ENCODE peak calls at places on chromosomes 16 and 17, in five cellular contexts. One of them, this sample, is unnamed.
A peak's percentile ranks its signal among the peaks of the same experiment; 100 is the strongest.

GRCh38 chr17:44909681-44910144 is 5.6 kb downstream of the GFAP start:
- DNase-seq in lower leg skin: no peak
- DNase-seq in neural crest cell: no peak
- DNase-seq in sigmoid colon: peak; percentile 52
- DNase-seq in nephron progenitor cell: no peak
- DNase-seq in this sample: no peak

GRCh38 chr17:49748791-49749190 is 15.1 kb downstream of the FAM117A start:
- DNase-seq in lower leg skin: no peak
- DNase-seq in neural crest cell: no peak
- DNase-seq in sigmoid colon: no peak
- DNase-seq in nephron progenitor cell: no peak
- DNase-seq in this sample: no peak

GRCh38 chr17:40309031-40309937 is at the start of gene RARA:
- DNase-seq in lower leg skin: peak; percentile 86
- DNase-seq in neural crest cell: peak; percentile 50
- DNase-seq in sigmoid colon: peak; percentile 80
- DNase-seq in nephron progenitor cell: peak; percentile 63
- DNase-seq in this sample: no peak

GRCh38 chr17:45190503-45191282 is 29.0 kb downstream of the HEXIM2 start:
- DNase-seq in lower leg skin: no peak
- DNase-seq in neural crest cell: no peak
- DNase-seq in sigmoid colon: no peak
- DNase-seq in nephron progenitor cell: no peak
- DNase-seq in this sample: no peak

GRCh38 chr17:4157618-4158333 is 14.8 kb downstream of the CYB5D2 start:
- DNase-seq in lower leg skin: no peak
- DNase-seq in neural crest cell: no peak
- DNase-seq in sigmoid colon: no peak
- DNase-seq in nephron progenitor cell: no peak
- DNase-seq in this sample: no peak

GRCh38 chr17:65228734-65229390 is 91.7 kb downstream of the RGS9 start:
- DNase-seq in lower leg skin: no peak
- DNase-seq in neural crest cell: no peak
- DNase-seq in sigmoid colon: no peak
- DNase-seq in nephron progenitor cell: no peak
- DNase-seq in this sample: no peak

GRCh38 chr16:10937068-10937859 is 5.0 kb downstream of the DEXI start:
- DNase-seq in lower leg skin: no peak
- DNase-seq in neural crest cell: no peak
- DNase-seq in sigmoid colon: no peak
- DNase-seq in nephron progenitor cell: no peak
- DNase-seq in this sample: no peak

GRCh38 chr17:1684307-1685189 is at the start of gene PRPF8:
- DNase-seq in lower leg skin: peak; percentile 100
- DNase-seq in neural crest cell: peak; percentile 97
- DNase-seq in sigmoid colon: peak; percentile 99
- DNase-seq in nephron progenitor cell: peak; percentile 98
- DNase-seq in this sample: peak; percentile 97

GRCh38 chr17:80892900-80893603 is 98.6 kb upstream of the CHMP6 start:
- DNase-seq in lower leg skin: no peak
- DNase-seq in neural crest cell: no peak
- DNase-seq in sigmoid colon: no peak
- DNase-seq in nephron progenitor cell: no peak
- DNase-seq in this sample: no peak

GRCh38 chr17:49887744-49888360 is 40.0 kb upstream of the TAC4 start:
- DNase-seq in lower leg skin: no peak
- DNase-seq in neural crest cell: no peak
- DNase-seq in sigmoid colon: no peak
- DNase-seq in nephron progenitor cell: no peak
- DNase-seq in this sample: no peak

GRCh38 chr17:38893612-38894011 is 23.8 kb downstream of the LASP1 start:
- DNase-seq in lower leg skin: no peak
- DNase-seq in neural crest cell: no peak
- DNase-seq in sigmoid colon: no peak
- DNase-seq in nephron progenitor cell: no peak
- DNase-seq in this sample: no peak

GRCh38 chr16:11256657-11257130 is 690 bp upstream of the SOCS1 start:
- DNase-seq in lower leg skin: peak; percentile 92
- DNase-seq in neural crest cell: no peak
- DNase-seq in sigmoid colon: peak; percentile 82
- DNase-seq in nephron progenitor cell: peak; percentile 69
- DNase-seq in this sample: peak; percentile 42

GRCh38 chr16:48014349-48015135 is 141.3 kb downstream of the ABCC12 start:
- DNase-seq in lower leg skin: no peak
- DNase-seq in neural crest cell: no peak
- DNase-seq in sigmoid colon: no peak
- DNase-seq in nephron progenitor cell: peak; percentile 10
- DNase-seq in this sample: no peak

GRCh38 chr17:81035389-81036127 is 607 bp downstream of the BAIAP2 start:
- DNase-seq in lower leg skin: no peak
- DNase-seq in neural crest cell: no peak
- DNase-seq in sigmoid colon: no peak
- DNase-seq in nephron progenitor cell: peak; percentile 60
- DNase-seq in this sample: no peak

GRCh38 chr17:55433629-55434422 is 12.2 kb upstream of the MMD start:
- DNase-seq in lower leg skin: no peak
- DNase-seq in neural crest cell: no peak
- DNase-seq in sigmoid colon: peak; percentile 83
- DNase-seq in nephron progenitor cell: no peak
- DNase-seq in this sample: no peak

GRCh38 chr17:81347437-81347836 is 47.8 kb upstream of the BAHCC1 start:
- DNase-seq in lower leg skin: peak; percentile 82
- DNase-seq in neural crest cell: no peak
- DNase-seq in sigmoid colon: peak; percentile 65
- DNase-seq in nephron progenitor cell: no peak
- DNase-seq in this sample: no peak

GRCh38 chr17:21370430-21370829 is 5.7 kb upstream of the KCNJ12 start:
- DNase-seq in lower leg skin: no peak
- DNase-seq in neural crest cell: peak; percentile 53
- DNase-seq in sigmoid colon: no peak
- DNase-seq in nephron progenitor cell: peak; percentile 44
- DNase-seq in this sample: no peak

GRCh38 chr16:8720080-8720966 is 45.9 kb downstream of the ABAT start:
- DNase-seq in lower leg skin: no peak
- DNase-seq in neural crest cell: peak; percentile 73
- DNase-seq in sigmoid colon: no peak
- DNase-seq in nephron progenitor cell: peak; percentile 64
- DNase-seq in this sample: peak; percentile 23

GRCh38 chr16:53893731-53894435 is 189.9 kb downstream of the FTO start:
- DNase-seq in lower leg skin: no peak
- DNase-seq in neural crest cell: no peak
- DNase-seq in sigmoid colon: no peak
- DNase-seq in nephron progenitor cell: no peak
- DNase-seq in this sample: no peak

GRCh38 chr17:62075308-62075815 is 10.3 kb upstream of the MED13 start:
- DNase-seq in lower leg skin: no peak
- DNase-seq in neural crest cell: no peak
- DNase-seq in sigmoid colon: no peak
- DNase-seq in nephron progenitor cell: no peak
- DNase-seq in this sample: no peak

GRCh38 chr17:38798614-38799500 is 499 bp downstream of the PIP4K2B start:
- DNase-seq in lower leg skin: peak; percentile 94
- DNase-seq in neural crest cell: peak; percentile 21
- DNase-seq in sigmoid colon: peak; percentile 77
- DNase-seq in nephron progenitor cell: no peak
- DNase-seq in this sample: no peak

GRCh38 chr17:68356949-68357455 is 65.7 kb downstream of the ARSG start:
- DNase-seq in lower leg skin: no peak
- DNase-seq in neural crest cell: no peak
- DNase-seq in sigmoid colon: no peak
- DNase-seq in nephron progenitor cell: no peak
- DNase-seq in this sample: no peak

GRCh38 chr16:17245727-17246576 is 224.8 kb downstream of the XYLT1 start:
- DNase-seq in lower leg skin: no peak
- DNase-seq in neural crest cell: no peak
- DNase-seq in sigmoid colon: no peak
- DNase-seq in nephron progenitor cell: no peak
- DNase-seq in this sample: no peak

DNA sequence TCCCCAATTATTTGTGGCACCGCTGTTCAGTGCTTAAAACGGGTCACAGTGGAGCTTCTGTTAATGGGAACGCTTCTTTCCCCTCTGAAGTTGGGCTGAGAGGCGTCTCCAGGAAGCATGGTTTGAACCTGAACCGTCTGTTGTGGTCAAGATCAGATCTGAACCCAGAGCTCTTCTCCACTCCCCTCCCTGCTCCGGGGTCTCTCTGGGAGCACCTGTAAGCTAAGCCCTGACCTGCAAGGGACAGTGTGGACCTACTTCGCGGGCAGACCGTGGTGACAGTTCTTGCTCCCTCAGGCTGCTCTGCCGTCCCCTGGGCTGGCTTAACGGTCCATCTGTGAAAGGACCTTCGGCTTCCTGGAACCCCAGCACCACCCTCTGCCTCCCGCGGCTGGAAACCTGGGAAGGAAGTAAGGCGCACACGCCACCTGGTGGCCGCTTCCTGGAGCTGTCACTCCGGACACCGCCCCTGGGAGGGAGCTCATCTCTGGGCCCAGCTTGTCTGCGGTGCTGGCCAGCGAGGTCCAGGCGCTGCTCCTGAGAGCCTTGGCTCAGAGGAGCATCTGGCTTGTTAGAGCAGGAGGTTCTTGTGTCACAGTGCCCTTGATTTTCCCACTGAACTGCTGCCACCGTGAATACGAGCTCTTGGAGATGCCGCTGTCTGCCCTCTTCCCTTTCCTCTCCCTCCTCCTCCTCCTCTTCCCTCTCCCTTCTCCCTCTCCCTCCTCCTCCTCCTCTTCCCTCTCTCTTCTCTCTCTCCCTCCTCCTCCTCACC is 518.5 kb upstream of the EEF2KMT start:
- DNase-seq in lower leg skin: no peak
- DNase-seq in neural crest cell: peak; percentile 70
- DNase-seq in sigmoid colon: peak; percentile 66
- DNase-seq in nephron progenitor cell: peak; percentile 82
- DNase-seq in this sample: peak; percentile 63
- TF ChIP-seq CTCF in lower leg skin: no peak
- TF ChIP-seq CTCF in neural crest cell: peak; percentile 91
- TF ChIP-seq CTCF in sigmoid colon: peak; percentile 62
- TF ChIP-seq CTCF in nephron progenitor cell: peak; percentile 88
- TF ChIP-seq CTCF in this sample: peak; percentile 95

DNA sequence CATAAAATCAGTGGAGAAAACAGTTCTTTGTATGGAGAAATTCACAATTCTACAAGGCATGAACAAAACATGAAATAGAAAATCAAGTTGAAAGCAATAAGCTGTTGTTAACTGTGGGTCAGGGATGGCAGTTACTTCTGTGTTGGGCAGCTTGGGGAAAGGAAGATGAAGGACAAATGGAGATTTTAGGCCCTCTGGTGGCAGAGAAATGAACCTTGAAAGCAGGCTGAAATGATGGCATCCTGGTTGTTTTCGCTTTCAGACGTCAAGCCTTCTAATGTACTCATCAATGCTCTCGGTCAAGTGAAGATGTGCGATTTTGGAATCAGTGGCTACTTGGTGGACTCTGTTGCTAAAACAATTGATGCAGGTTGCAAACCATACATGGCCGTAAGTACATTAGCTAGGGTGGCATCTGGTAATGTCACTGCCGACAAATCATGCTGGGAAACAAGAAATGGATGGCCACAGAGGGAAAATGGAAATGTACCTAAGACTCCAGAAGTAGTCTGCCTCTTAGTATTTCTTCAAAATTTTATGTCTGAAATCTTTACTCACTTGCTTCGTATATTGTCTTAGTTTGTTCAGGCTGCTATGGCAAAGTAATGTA is 108.9 kb downstream of the MAP2K6 start:
- DNase-seq in lower leg skin: no peak
- DNase-seq in neural crest cell: no peak
- DNase-seq in sigmoid colon: no peak
- DNase-seq in nephron progenitor cell: peak; percentile 16
- DNase-seq in this sample: no peak
- TF ChIP-seq CTCF in lower leg skin: no peak
- TF ChIP-seq CTCF in neural crest cell: peak; percentile 80
- TF ChIP-seq CTCF in sigmoid colon: peak; percentile 57
- TF ChIP-seq CTCF in nephron progenitor cell: peak; percentile 61
- TF ChIP-seq CTCF in this sample: peak; percentile 72

GRCh38 chr16:83330251-83330650 is 477.5 kb upstream of the HSBP1 start:
- DNase-seq in lower leg skin: no peak
- DNase-seq in neural crest cell: no peak
- DNase-seq in sigmoid colon: no peak
- DNase-seq in nephron progenitor cell: no peak
- DNase-seq in this sample: no peak
- TF ChIP-seq CTCF in lower leg skin: no peak
- TF ChIP-seq CTCF in neural crest cell: no peak
- TF ChIP-seq CTCF in sigmoid colon: no peak
- TF ChIP-seq CTCF in nephron progenitor cell: no peak
- TF ChIP-seq CTCF in this sample: peak; percentile 34

DNA sequence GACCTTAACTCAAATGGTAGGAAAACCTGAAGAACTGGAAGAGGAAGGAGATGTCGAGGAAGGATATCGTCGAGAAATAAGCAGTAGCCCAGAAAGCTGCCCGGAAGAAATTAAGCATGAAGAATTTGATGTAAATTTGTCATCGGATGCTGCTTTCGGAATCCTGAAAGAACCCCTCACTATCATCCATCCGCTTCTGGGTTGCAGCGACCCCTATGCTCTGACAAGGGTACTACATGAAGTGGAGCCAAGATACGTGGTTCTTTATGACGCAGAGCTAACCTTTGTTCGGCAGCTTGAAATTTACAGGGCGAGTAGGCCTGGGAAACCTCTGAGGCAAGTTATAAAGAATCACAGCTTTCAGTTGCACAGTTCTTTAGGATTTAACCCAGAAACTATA is 15.5 kb downstream of the ERCC4 start:
- DNase-seq in lower leg skin: no peak
- DNase-seq in neural crest cell: peak; percentile 50
- DNase-seq in sigmoid colon: no peak
- DNase-seq in nephron progenitor cell: peak; percentile 51
- DNase-seq in this sample: no peak
- TF ChIP-seq CTCF in lower leg skin: no peak
- TF ChIP-seq CTCF in neural crest cell: peak; percentile 69
- TF ChIP-seq CTCF in sigmoid colon: peak; percentile 46
- TF ChIP-seq CTCF in nephron progenitor cell: peak; percentile 61
- TF ChIP-seq CTCF in this sample: peak; percentile 57

This sample was measured in progenitor cell of endocrine pancreas.